ENCODE peak calls at places on chromosomes 11 and 22, in nine cellular contexts. W, B, Y, O, R, G, D, U and J are unnamed samples.
A peak's percentile ranks its signal among the peaks of the same experiment; 100 is the strongest.

GRCh38 chr11:10122337-10123197 is 171.5 kb downstream of the SBF2 start:
- DNase-seq in Y (no peak), W (peak; percentile 25), G (no peak), D (no peak), R (no peak), O (no peak), B (no peak), U (no peak), J (no peak)

GRCh38 chr11:23991140-23991539 is 505.7 kb upstream of the LUZP2 start:
- DNase-seq in G (no peak), U (peak; percentile 35), R (no peak), Y (no peak), O (no peak), W (no peak), D (no peak), B (no peak), J (no peak)

GRCh38 chr22:22371031-22371541 is 126.5 kb downstream of the VPREB1 start:
- DNase-seq in B (no peak), Y (no peak), G (no peak), D (no peak), R (no peak), W (no peak), O (no peak), U (no peak), J (no peak)

GRCh38 chr22:21861290-21861848 is 6.1 kb downstream of the MAPK1 start:
- DNase-seq in G (no peak), R (no peak), W (no peak), B (no peak), D (no peak), Y (no peak), U (no peak), O (no peak), J (no peak)

GRCh38 chr22:48343461-48343860 is 1484.2 kb downstream of the BRD1 start:
- DNase-seq in W (no peak), O (no peak), R (no peak), Y (no peak), D (no peak), B (no peak), U (no peak), G (no peak), J (no peak)

GRCh38 chr11:2523821-2524391 is 79.1 kb downstream of the KCNQ1 start:
- DNase-seq in B (no peak), R (peak; percentile 13), G (no peak), D (peak; percentile 64), O (no peak), W (no peak), Y (peak; percentile 2), U (no peak), J (no peak)

GRCh38 chr22:46123694-46124382 is 26.5 kb upstream of the PPARA start:
- DNase-seq in Y (no peak), O (no peak), U (no peak), B (no peak), D (no peak), W (no peak), G (no peak), R (no peak), J (no peak)

GRCh38 chr11:18802381-18803257 is 11.0 kb upstream of the PTPN5 start:
- DNase-seq in G (peak; percentile 8), U (peak; percentile 25), Y (peak; percentile 53), R (peak; percentile 28), O (peak; percentile 25), W (no peak), D (no peak), B (no peak), J (no peak)

GRCh38 chr11:15580775-15581095 is 466.0 kb downstream of the INSC start:
- DNase-seq in Y (no peak), O (no peak), B (no peak), W (no peak), U (no peak), D (no peak), R (no peak), G (no peak), J (no peak)

GRCh38 chr22:17400305-17400704 is 31.0 kb downstream of the CECR2 start:
- DNase-seq in R (no peak), O (no peak), U (no peak), Y (no peak), W (no peak), G (no peak), D (no peak), B (no peak), J (no peak)

GRCh38 chr11:85945296-85945695 is 90.1 kb downstream of the CCDC83 start:
- DNase-seq in G (no peak), Y (peak; percentile 19), R (no peak), D (no peak), W (no peak), U (no peak), B (no peak), O (no peak), J (no peak)

GRCh38 chr22:36010090-36010489 is 18.5 kb downstream of the RBFOX2 start:
- DNase-seq in D (no peak), R (no peak), O (no peak), Y (no peak), W (no peak), G (no peak), B (no peak), U (no peak), J (no peak)

GRCh38 chr22:25054943-25055511 is 102.5 kb downstream of the KIAA1671 start:
- DNase-seq in G (no peak), D (no peak), O (no peak), U (no peak), B (no peak), Y (no peak), R (no peak), W (no peak), J (no peak)

GRCh38 chr11:73875840-73876239 is 806 bp downstream of the COA4 start:
- DNase-seq in B (no peak), G (no peak), O (no peak), R (no peak), D (no peak), Y (no peak), W (no peak), U (no peak), J (no peak)

GRCh38 chr11:121231576-121232278 is 60.8 kb upstream of the SC5D start:
- DNase-seq in D (no peak), G (no peak), W (no peak), Y (no peak), R (no peak), U (no peak), B (no peak), O (no peak), J (no peak)